ENCODE peak calls at places on chromosomes 11 and 22, in ten cellular contexts. One of them, this sample, is unnamed.

GRCh38 chr11:114061053-114062049 is 1.8 kb downstream of the ZBTB16 start:
- DNase-seq in WERI-Rb-1: no peak
- DNase-seq in effector memory CD4-positive, alpha-beta T cell: no peak
- DNase-seq in adipocyte: peak; percentile 50
- DNase-seq in K562: no peak
- DNase-seq in stimulated activated CD4-positive, alpha-beta T cell treated with anti-CD3 and anti-CD28 coated beads, Interleukin-15, amount 100 ng/mL, for 1 hour: no peak
- DNase-seq in cardiac fibroblast: peak; percentile 71
- DNase-seq in coronary artery: no peak
- DNase-seq in NAMALWA: no peak
- DNase-seq in erythroblast: peak; percentile 54
- DNase-seq in this sample: peak; percentile 83

GRCh38 chr11:115920087-115920461 is 415.9 kb upstream of the CADM1 start:
- DNase-seq in cardiac fibroblast: no peak
- DNase-seq in erythroblast: no peak
- DNase-seq in coronary artery: no peak
- DNase-seq in stimulated activated CD4-positive, alpha-beta T cell treated with anti-CD3 and anti-CD28 coated beads, Interleukin-15, amount 100 ng/mL, for 1 hour: no peak
- DNase-seq in effector memory CD4-positive, alpha-beta T cell: no peak
- DNase-seq in NAMALWA: no peak
- DNase-seq in WERI-Rb-1: no peak
- DNase-seq in adipocyte: no peak
- DNase-seq in K562: no peak
- DNase-seq in this sample: no peak

GRCh38 chr22:40031766-40032470 is 37.2 kb downstream of the FAM83F start:
- DNase-seq in stimulated activated CD4-positive, alpha-beta T cell treated with anti-CD3 and anti-CD28 coated beads, Interleukin-15, amount 100 ng/mL, for 1 hour: no peak
- DNase-seq in cardiac fibroblast: peak; percentile 50
- DNase-seq in effector memory CD4-positive, alpha-beta T cell: no peak
- DNase-seq in K562: no peak
- DNase-seq in erythroblast: no peak
- DNase-seq in NAMALWA: no peak
- DNase-seq in coronary artery: no peak
- DNase-seq in WERI-Rb-1: no peak
- DNase-seq in adipocyte: peak; percentile 33
- DNase-seq in this sample: peak; percentile 39

GRCh38 chr11:18144243-18144642 is 11.9 kb downstream of the MRGPRX3 start:
- DNase-seq in erythroblast: no peak
- DNase-seq in stimulated activated CD4-positive, alpha-beta T cell treated with anti-CD3 and anti-CD28 coated beads, Interleukin-15, amount 100 ng/mL, for 1 hour: no peak
- DNase-seq in K562: no peak
- DNase-seq in effector memory CD4-positive, alpha-beta T cell: no peak
- DNase-seq in cardiac fibroblast: no peak
- DNase-seq in adipocyte: no peak
- DNase-seq in WERI-Rb-1: no peak
- DNase-seq in NAMALWA: no peak
- DNase-seq in coronary artery: no peak
- DNase-seq in this sample: no peak

GRCh38 chr11:33575311-33575710 is 125.3 kb downstream of the C11orf91 start:
- DNase-seq in WERI-Rb-1: no peak
- DNase-seq in K562: no peak
- DNase-seq in stimulated activated CD4-positive, alpha-beta T cell treated with anti-CD3 and anti-CD28 coated beads, Interleukin-15, amount 100 ng/mL, for 1 hour: no peak
- DNase-seq in cardiac fibroblast: no peak
- DNase-seq in coronary artery: no peak
- DNase-seq in effector memory CD4-positive, alpha-beta T cell: no peak
- DNase-seq in erythroblast: no peak
- DNase-seq in NAMALWA: no peak
- DNase-seq in adipocyte: no peak
- DNase-seq in this sample: no peak

GRCh38 chr11:69683764-69684333 is 8.7 kb upstream of the LTO1 start:
- DNase-seq in effector memory CD4-positive, alpha-beta T cell: no peak
- DNase-seq in K562: peak; percentile 38
- DNase-seq in adipocyte: no peak
- DNase-seq in WERI-Rb-1: peak; percentile 61
- DNase-seq in coronary artery: no peak
- DNase-seq in erythroblast: peak; percentile 21
- DNase-seq in stimulated activated CD4-positive, alpha-beta T cell treated with anti-CD3 and anti-CD28 coated beads, Interleukin-15, amount 100 ng/mL, for 1 hour: no peak
- DNase-seq in cardiac fibroblast: no peak
- DNase-seq in NAMALWA: no peak
- DNase-seq in this sample: peak; percentile 63

GRCh38 chr11:19447150-19447566 is 206.4 kb upstream of the E2F8 start:
- DNase-seq in stimulated activated CD4-positive, alpha-beta T cell treated with anti-CD3 and anti-CD28 coated beads, Interleukin-15, amount 100 ng/mL, for 1 hour: no peak
- DNase-seq in coronary artery: no peak
- DNase-seq in adipocyte: no peak
- DNase-seq in NAMALWA: no peak
- DNase-seq in cardiac fibroblast: peak; percentile 41
- DNase-seq in K562: no peak
- DNase-seq in WERI-Rb-1: no peak
- DNase-seq in effector memory CD4-positive, alpha-beta T cell: no peak
- DNase-seq in erythroblast: no peak
- DNase-seq in this sample: no peak

GRCh38 chr22:37805878-37806277 is 1.9 kb upstream of the GCAT start:
- DNase-seq in NAMALWA: no peak
- DNase-seq in adipocyte: no peak
- DNase-seq in stimulated activated CD4-positive, alpha-beta T cell treated with anti-CD3 and anti-CD28 coated beads, Interleukin-15, amount 100 ng/mL, for 1 hour: no peak
- DNase-seq in K562: no peak
- DNase-seq in coronary artery: no peak
- DNase-seq in erythroblast: peak; percentile 85
- DNase-seq in effector memory CD4-positive, alpha-beta T cell: no peak
- DNase-seq in cardiac fibroblast: no peak
- DNase-seq in WERI-Rb-1: no peak
- DNase-seq in this sample: no peak

GRCh38 chr11:93219440-93219839 is 21.6 kb upstream of the SLC36A4 start:
- DNase-seq in erythroblast: no peak
- DNase-seq in effector memory CD4-positive, alpha-beta T cell: no peak
- DNase-seq in WERI-Rb-1: no peak
- DNase-seq in K562: no peak
- DNase-seq in NAMALWA: no peak
- DNase-seq in coronary artery: no peak
- DNase-seq in cardiac fibroblast: no peak
- DNase-seq in stimulated activated CD4-positive, alpha-beta T cell treated with anti-CD3 and anti-CD28 coated beads, Interleukin-15, amount 100 ng/mL, for 1 hour: no peak
- DNase-seq in adipocyte: no peak
- DNase-seq in this sample: no peak

GRCh38 chr11:104524276-104524675 is 360.3 kb upstream of the PDGFD start:
- DNase-seq in coronary artery: no peak
- DNase-seq in adipocyte: peak; percentile 32
- DNase-seq in stimulated activated CD4-positive, alpha-beta T cell treated with anti-CD3 and anti-CD28 coated beads, Interleukin-15, amount 100 ng/mL, for 1 hour: no peak
- DNase-seq in cardiac fibroblast: peak; percentile 17
- DNase-seq in NAMALWA: no peak
- DNase-seq in effector memory CD4-positive, alpha-beta T cell: no peak
- DNase-seq in WERI-Rb-1: no peak
- DNase-seq in K562: no peak
- DNase-seq in erythroblast: no peak
- DNase-seq in this sample: no peak

GRCh38 chr11:44950036-44950624 is 553 bp downstream of the TP53I11 start:
- DNase-seq in WERI-Rb-1: no peak
- DNase-seq in effector memory CD4-positive, alpha-beta T cell: no peak
- DNase-seq in adipocyte: peak; percentile 70
- DNase-seq in stimulated activated CD4-positive, alpha-beta T cell treated with anti-CD3 and anti-CD28 coated beads, Interleukin-15, amount 100 ng/mL, for 1 hour: no peak
- DNase-seq in K562: no peak
- DNase-seq in cardiac fibroblast: no peak
- DNase-seq in coronary artery: no peak
- DNase-seq in erythroblast: no peak
- DNase-seq in NAMALWA: no peak
- DNase-seq in this sample: peak; percentile 85

GRCh38 chr11:73426184-73426845 is 50.1 kb downstream of the RELT start:
- DNase-seq in cardiac fibroblast: peak; percentile 57
- DNase-seq in effector memory CD4-positive, alpha-beta T cell: no peak
- DNase-seq in NAMALWA: no peak
- DNase-seq in erythroblast: no peak
- DNase-seq in stimulated activated CD4-positive, alpha-beta T cell treated with anti-CD3 and anti-CD28 coated beads, Interleukin-15, amount 100 ng/mL, for 1 hour: no peak
- DNase-seq in WERI-Rb-1: no peak
- DNase-seq in adipocyte: peak; percentile 33
- DNase-seq in K562: no peak
- DNase-seq in coronary artery: no peak
- DNase-seq in this sample: no peak